ENCODE peak calls at places on chromosomes 16 and 17, in eight cellular contexts. B is mesenchymal stem cell, A is left ventricle myocardium inferior, F is right cardiac atrium, R is OCI-LY7, M is neural progenitor cell, U is adipocyte, Z is pancreas. K is an unnamed sample.

GRCh38 chr17:69473801-69474170 is 59.3 kb downstream of the MAP2K6 start:
- DNase-seq in B (peak; percentile 34), A (no peak), F (no peak), R (no peak), M (no peak), U (peak; percentile 56), Z (no peak), K (no peak)

GRCh38 chr17:376936-377863 is 24.6 kb upstream of the RPH3AL start:
- DNase-seq in B (peak; percentile 66), A (peak; percentile 65), F (peak; percentile 87), R (no peak), M (peak; percentile 32), U (peak; percentile 62), Z (peak; percentile 85), K (no peak)

GRCh38 chr17:61407211-61407911 is 7.7 kb downstream of the TBX2 start:
- DNase-seq in B (no peak), A (no peak), F (no peak), R (no peak), M (no peak), U (peak; percentile 43), Z (no peak), K (no peak)

GRCh38 chr16:23283571-23283970 is 18.5 kb upstream of the SCNN1B start:
- DNase-seq in B (no peak), A (no peak), F (no peak), R (no peak), M (no peak), U (no peak), Z (no peak), K (no peak)

GRCh38 chr16:1159973-1160772 is 7.3 kb downstream of the CACNA1H start:
- DNase-seq in B (no peak), A (peak; percentile 80), F (peak; percentile 86), R (no peak), M (no peak), U (no peak), Z (peak; percentile 86), K (peak; percentile 88)

GRCh38 chr17:67999291-67999911 is 3.1 kb upstream of the C17orf58 start:
- DNase-seq in B (no peak), A (no peak), F (no peak), R (no peak), M (no peak), U (peak; percentile 35), Z (no peak), K (no peak)

GRCh38 chr17:8821446-8822105 is 22.4 kb upstream of the MFSD6L start:
- DNase-seq in B (no peak), A (no peak), F (no peak), R (no peak), M (no peak), U (no peak), Z (no peak), K (no peak)

GRCh38 chr17:3046753-3047152 is 16.7 kb downstream of the OR1D5 start:
- DNase-seq in B (no peak), A (no peak), F (no peak), R (no peak), M (no peak), U (no peak), Z (no peak), K (no peak)

GRCh38 chr17:48241131-48241591 is 133.6 kb downstream of the SNX11 start:
- DNase-seq in B (peak; percentile 77), A (peak; percentile 22), F (peak; percentile 67), R (no peak), M (no peak), U (peak; percentile 8), Z (no peak), K (peak; percentile 15)

GRCh38 chr17:75783803-75784472 is 668 bp upstream of the UNK start:
- DNase-seq in B (no peak), A (no peak), F (peak; percentile 80), R (peak; percentile 70), M (peak; percentile 55), U (no peak), Z (peak; percentile 74), K (peak; percentile 65)

GRCh38 chr16:84785843-84786538 is 33.8 kb upstream of the CRISPLD2 start:
- DNase-seq in B (peak; percentile 31), A (peak; percentile 44), F (peak; percentile 69), R (no peak), M (no peak), U (peak; percentile 68), Z (peak; percentile 76), K (no peak)

GRCh38 chr17:62164712-62165377 is 99.8 kb upstream of the MED13 start:
- DNase-seq in B (no peak), A (no peak), F (no peak), R (no peak), M (no peak), U (peak; percentile 49), Z (no peak), K (no peak)

GRCh38 chr17:3944485-3945388 is 19.5 kb downstream of the ATP2A3 start:
- DNase-seq in B (peak; percentile 73), A (peak; percentile 53), F (peak; percentile 88), R (peak; percentile 74), M (peak; percentile 97), U (peak; percentile 79), Z (peak; percentile 61), K (peak; percentile 51)

GRCh38 chr16:1413684-1414531 is 596 bp downstream of the UNKL start:
- DNase-seq in B (peak; percentile 58), A (peak; percentile 46), F (peak; percentile 85), R (peak; percentile 81), M (peak; percentile 80), U (peak; percentile 75), Z (peak; percentile 70), K (peak; percentile 41)

GRCh38 chr17:27526603-27527002 is 70.4 kb downstream of the KSR1 start:
- DNase-seq in B (peak; percentile 54), A (peak; percentile 41), F (peak; percentile 83), R (no peak), M (peak; percentile 44), U (peak; percentile 52), Z (peak; percentile 61), K (no peak)

GRCh38 chr16:11497851-11498289 is 88.8 kb downstream of the LITAF start:
- DNase-seq in B (peak; percentile 87), A (no peak), F (no peak), R (no peak), M (peak; percentile 42), U (peak; percentile 57), Z (no peak), K (peak; percentile 57)

GRCh38 chr16:11499295-11500089 is 87.2 kb downstream of the LITAF start:
- DNase-seq in B (no peak), A (no peak), F (no peak), R (no peak), M (no peak), U (no peak), Z (peak; percentile 49), K (no peak)

GRCh38 chr16:11497329-11497805 is 89.4 kb downstream of the LITAF start:
- DNase-seq in B (peak; percentile 69), A (peak; percentile 89), F (peak; percentile 95), R (no peak), M (peak; percentile 66), U (peak; percentile 91), Z (peak; percentile 97), K (peak; percentile 77)

GRCh38 chr16:11500720-11501346 is 85.9 kb downstream of the LITAF start:
- DNase-seq in B (no peak), A (no peak), F (no peak), R (no peak), M (no peak), U (no peak), Z (no peak), K (no peak)

DNA sequence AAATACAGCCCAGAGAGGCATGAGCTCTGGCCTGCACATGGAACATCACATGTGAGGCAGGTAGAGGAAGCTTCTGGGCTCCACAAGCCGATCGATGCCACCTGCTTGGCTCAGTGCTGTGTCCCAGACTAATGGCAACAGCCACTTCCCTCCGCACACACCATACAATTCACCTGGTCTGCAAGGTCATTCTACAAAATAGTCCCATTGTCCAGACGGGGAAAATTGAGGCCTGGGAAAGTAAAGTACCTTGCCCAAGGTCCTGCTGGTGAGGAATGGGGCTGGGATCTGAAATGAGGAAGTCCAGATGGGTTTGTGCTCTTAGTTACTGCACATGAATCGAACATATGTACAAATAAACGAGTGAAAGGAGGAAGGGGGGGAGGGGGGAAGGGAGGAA is 88.0 kb downstream of the LITAF start:
- DNase-seq in B (no peak), A (no peak), F (no peak), R (peak; percentile 34), M (no peak), U (no peak), Z (peak; percentile 57), K (no peak)
- H3K4me3 ChIP-seq in B (no peak overlapping the region), A (no peak overlapping the region), F (no peak overlapping the region), R (no peak overlapping the region), M (no peak overlapping the region), U (no peak overlapping the region), Z (no peak overlapping the region), K (no peak overlapping the region)

GRCh38 chr17:49896222-49896621 is 48.4 kb upstream of the TAC4 start:
- DNase-seq in B (no peak), A (no peak), F (no peak), R (no peak), M (no peak), U (no peak), Z (no peak), K (no peak)

GRCh38 chr17:49894761-49895160 is 46.9 kb upstream of the TAC4 start:
- DNase-seq in B (no peak), A (no peak), F (no peak), R (no peak), M (no peak), U (no peak), Z (no peak), K (no peak)

GRCh38 chr17:49898547-49899490 is 51.0 kb upstream of the TAC4 start:
- DNase-seq in B (no peak), A (no peak), F (no peak), R (peak; percentile 33), M (peak; percentile 68), U (no peak), Z (no peak), K (no peak)

GRCh38 chr17:49896860-49897259 is 49.0 kb upstream of the TAC4 start:
- DNase-seq in B (no peak), A (no peak), F (no peak), R (no peak), M (no peak), U (no peak), Z (no peak), K (no peak)

GRCh38 chr17:49895812-49896211 is 47.9 kb upstream of the TAC4 start:
- DNase-seq in B (no peak), A (no peak), F (no peak), R (no peak), M (no peak), U (no peak), Z (no peak), K (no peak)
- H3K4me1 ChIP-seq in B (no peaks in the 10 kb centered on the region), A (peaks cover 1% of the 10 kb centered on the region), F (no peaks in the 10 kb centered on the region), R (no peaks in the 10 kb centered on the region), M (peaks cover 9% of the 10 kb centered on the region), U (no peaks in the 10 kb centered on the region), Z (no peaks in the 10 kb centered on the region), K (no peaks in the 10 kb centered on the region)

GRCh38 chr16:73049051-73049910 is 1.4 kb upstream of the ZFHX3 start:
- DNase-seq in B (no peak), A (no peak), F (no peak), R (no peak), M (no peak), U (no peak), Z (no peak), K (no peak)
- H3K4me3 ChIP-seq in B (peak overlapping the region; percentile 88), A (peak overlapping the region; percentile 94), F (peak overlapping the region; percentile 75), R (no peak overlapping the region), M (peak overlapping the region; percentile 62), U (peak overlapping the region; percentile 83), Z (peak overlapping the region; percentile 89), K (peak overlapping the region; percentile 92)

DNA sequence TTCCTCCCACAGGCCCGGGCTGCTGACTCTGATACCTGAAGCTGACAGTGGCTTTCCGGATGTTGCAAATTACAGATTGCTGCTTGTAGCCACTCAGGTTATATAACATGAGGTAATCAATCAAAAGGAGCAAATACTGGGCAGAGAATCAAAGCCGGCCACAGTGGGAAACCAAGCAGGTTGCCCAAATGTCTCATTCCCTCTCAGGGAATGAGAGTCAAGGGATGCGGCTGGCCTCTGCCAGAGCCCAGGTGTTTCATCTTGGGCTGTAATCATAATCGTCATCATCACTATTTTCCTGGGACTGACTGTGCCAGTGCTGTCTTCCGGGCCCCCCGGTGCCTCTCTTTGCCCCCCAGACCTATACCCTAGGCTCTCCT is 292.4 kb upstream of the FOXF1 start:
- DNase-seq in B (no peak), A (no peak), F (no peak), R (no peak), M (no peak), U (no peak), Z (peak; percentile 79), K (no peak)
- H3K4me1 ChIP-seq in B (no peaks in the 10 kb centered on the region), A (peaks cover 19% of the 10 kb centered on the region), F (peaks cover 2% of the 10 kb centered on the region), R (no peaks in the 10 kb centered on the region), M (peaks cover under 1% of the 10 kb centered on the region), U (peaks cover 38% of the 10 kb centered on the region), Z (peaks cover 47% of the 10 kb centered on the region), K (no peaks in the 10 kb centered on the region)